ENCODE peak calls at places on chromosomes 5 and 9, in four cellular contexts. B, M, R and D are unnamed samples.
A peak's percentile ranks its signal among the peaks of the same experiment; 100 is the strongest.

GRCh38 chr5:31937703-31938102 is 236.4 kb downstream of the GOLPH3 start:
- DNase-seq in M (no peak), B (no peak), R (no peak), D (no peak)

GRCh38 chr9:126301985-126302603 is 24.5 kb upstream of the MVB12B start:
- DNase-seq in B (no peak), R (peak; percentile 77), M (peak; percentile 53), D (peak; percentile 71)

GRCh38 chr5:149675467-149676201 is 54.5 kb upstream of the PPARGC1B start:
- DNase-seq in M (no peak), R (no peak), B (peak; percentile 41), D (no peak)

GRCh38 chr9:113955076-113955752 is 79.1 kb downstream of the ZNF618 start:
- DNase-seq in B (no peak), M (no peak), R (no peak), D (no peak)

GRCh38 chr9:35605336-35606137 is 475 bp downstream of the TESK1 start:
- DNase-seq in M (peak; percentile 51), R (peak; percentile 88), B (no peak), D (no peak)

GRCh38 chr9:83665576-83666200 is 42.1 kb downstream of the UBQLN1 start:
- DNase-seq in R (no peak), B (no peak), M (no peak), D (no peak)

GRCh38 chr9:8868632-8869031 is 1069.1 kb upstream of the DMAC1 start:
- DNase-seq in M (no peak), B (no peak), R (no peak), D (no peak)

GRCh38 chr9:14205463-14205862 is 108.5 kb downstream of the NFIB start:
- DNase-seq in B (no peak), M (no peak), R (no peak), D (no peak)

GRCh38 chr9:83218411-83219090 is 155.6 kb upstream of the RASEF start:
- DNase-seq in R (no peak), M (no peak), B (no peak), D (no peak)

GRCh38 chr9:21996858-21997257 is 2.3 kb downstream of the CDKN2B-AS1 start:
- DNase-seq in M (no peak), B (no peak), R (no peak), D (no peak)

GRCh38 chr5:16179511-16179935 is at the start of gene MARCHF11:
- DNase-seq in R (peak; percentile 92), B (no peak), M (peak; percentile 54), D (peak; percentile 43)

GRCh38 chr5:15966066-15966640 is 213.4 kb downstream of the MARCHF11 start:
- DNase-seq in R (no peak), B (no peak), M (no peak), D (no peak)

GRCh38 chr5:81665795-81666194 is 85.1 kb downstream of the SSBP2 start:
- DNase-seq in R (no peak), M (no peak), B (no peak), D (no peak)

GRCh38 chr5:112475747-112476435 is 56.8 kb upstream of the EPB41L4A start:
- DNase-seq in M (no peak), B (no peak), R (no peak), D (no peak)

GRCh38 chr5:139649082-139649991 is 1.2 kb downstream of the CXXC5 start:
- DNase-seq in R (peak; percentile 65), M (peak; percentile 49), B (peak; percentile 76), D (no peak)